ENCODE peak calls at places on chromosomes 5 and 9, in nine cellular contexts. M, K, S, E, C, P, I, B and U are unnamed samples. For H3K4me1 and H3K9me3, the result is how much of the 10 kb centered on the place peaks cover.

GRCh38 chr5:177117441-177118045 is 16.0 kb upstream of the NSD1 start:
- DNase-seq in M (no peak), K (no peak), S (no peak), E (no peak), C (no peak), P (no peak), I (no peak), B (no peak), U (no peak)

GRCh38 chr5:81755320-81755719 is 4.4 kb upstream of the SSBP2 start:
- DNase-seq in M (peak), K (peak), S (peak), E (no peak), C (peak), P (no peak), I (no peak), B (peak), U (no peak)

GRCh38 chr5:119267958-119268386 is 87.8 kb upstream of the TNFAIP8 start:
- DNase-seq in M (peak), K (peak), S (peak), E (peak), C (peak), P (peak), I (peak), B (peak), U (peak)

GRCh38 chr5:178120661-178121357 is 7.5 kb downstream of the N4BP3 start:
- DNase-seq in M (no peak), K (peak), S (no peak), E (peak), C (peak), P (peak), I (peak), B (peak), U (peak)

GRCh38 chr9:18906656-18907395 is 126.2 kb downstream of the SAXO1 start:
- DNase-seq in M (no peak), K (no peak), S (no peak), E (no peak), C (no peak), P (no peak), I (peak), B (peak), U (no peak)

GRCh38 chr9:129841071-129841470 is 5.8 kb downstream of the USP20 start:
- DNase-seq in M (no peak), K (no peak), S (no peak), E (no peak), C (no peak), P (no peak), I (no peak), B (no peak), U (no peak)

GRCh38 chr5:100479079-100479688 is 56.0 kb upstream of the FAM174A start:
- DNase-seq in M (peak), K (peak), S (no peak), E (no peak), C (peak), P (no peak), I (no peak), B (peak), U (peak)

GRCh38 chr9:71249729-71250317 is 128.4 kb upstream of the TRPM3 start:
- DNase-seq in M (peak), K (peak), S (peak), E (no peak), C (no peak), P (peak), I (no peak), B (peak), U (no peak)

GRCh38 chr5:178831049-178831448 is 28.7 kb upstream of the ZNF354B start:
- DNase-seq in M (no peak), K (peak), S (no peak), E (no peak), C (peak), P (no peak), I (no peak), B (no peak), U (no peak)

GRCh38 chr5:73135429-73136276 is 15.3 kb downstream of the TMEM171 start:
- DNase-seq in M (no peak), K (peak), S (no peak), E (no peak), C (peak), P (peak), I (no peak), B (peak), U (peak)

GRCh38 chr9:5762421-5762820 is 70.5 kb downstream of the ERMP1 start:
- DNase-seq in M (no peak), K (no peak), S (no peak), E (no peak), C (no peak), P (no peak), I (no peak), B (no peak), U (no peak)

GRCh38 chr5:102036927-102037326 is 259.2 kb downstream of the SLCO4C1 start:
- DNase-seq in M (no peak), K (no peak), S (no peak), E (no peak), C (no peak), P (no peak), I (no peak), B (no peak), U (no peak)

GRCh38 chr5:150148408-150148927 is 7.2 kb downstream of the PDGFRB start:
- DNase-seq in M (no peak), K (no peak), S (no peak), E (no peak), C (no peak), P (no peak), I (no peak), B (no peak), U (no peak)

GRCh38 chr9:136977223-136978072 is at the start of gene PTGDS:
- DNase-seq in M (no peak), K (no peak), S (no peak), E (no peak), C (no peak), P (no peak), I (no peak), B (peak), U (no peak)

GRCh38 chr5:172311605-172312004 is 28.0 kb upstream of the UBTD2 start:
- DNase-seq in M (no peak), K (peak), S (no peak), E (no peak), C (no peak), P (no peak), I (no peak), B (no peak), U (no peak)

GRCh38 chr5:27234916-27235315 is 196.5 kb upstream of the CDH9 start:
- DNase-seq in M (no peak), K (no peak), S (no peak), E (no peak), C (no peak), P (no peak), I (no peak), B (no peak), U (no peak)

GRCh38 chr9:134418986-134419683 is 92.9 kb downstream of the RXRA start:
- DNase-seq in M (no peak), K (no peak), S (no peak), E (no peak), C (no peak), P (no peak), I (no peak), B (no peak), U (no peak)

GRCh38 chr9:123453904-123454321 is 97.9 kb downstream of the CRB2 start:
- DNase-seq in M (no peak), K (no peak), S (no peak), E (no peak), C (no peak), P (no peak), I (no peak), B (no peak), U (no peak)

GRCh38 chr5:373710-374602 is 52.4 kb downstream of the AHRR start:
- DNase-seq in M (no peak), K (peak), S (no peak), E (peak), C (peak), P (peak), I (peak), B (peak), U (peak)

GRCh38 chr5:33994845-33995244 is 10.4 kb upstream of the SLC45A2 start:
- DNase-seq in M (no peak), K (no peak), S (no peak), E (no peak), C (no peak), P (no peak), I (no peak), B (peak), U (no peak)

GRCh38 chr5:60507687-60508086 is 192.3 kb downstream of the DEPDC1B start:
- DNase-seq in M (no peak), K (no peak), S (no peak), E (no peak), C (no peak), P (no peak), I (no peak), B (peak), U (no peak)

GRCh38 chr9:120892748-120893584 is 16.0 kb upstream of the PHF19 start:
- DNase-seq in M (no peak), K (no peak), S (no peak), E (peak), C (no peak), P (peak), I (no peak), B (peak), U (peak)

GRCh38 chr5:1207555-1207954 is 6.2 kb downstream of the SLC6A19 start:
- DNase-seq in M (no peak), K (no peak), S (no peak), E (no peak), C (no peak), P (no peak), I (no peak), B (no peak), U (no peak)

GRCh38 chr9:134598884-134599245 is 42.7 kb upstream of the COL5A1 start:
- DNase-seq in M (no peak), K (no peak), S (no peak), E (no peak), C (no peak), P (no peak), I (no peak), B (no peak), U (no peak)

GRCh38 chr5:69450116-69450515 is 35.2 kb downstream of the MARVELD2 start:
- DNase-seq in M (peak), K (peak), S (no peak), E (no peak), C (no peak), P (no peak), I (no peak), B (peak), U (no peak)

DNA sequence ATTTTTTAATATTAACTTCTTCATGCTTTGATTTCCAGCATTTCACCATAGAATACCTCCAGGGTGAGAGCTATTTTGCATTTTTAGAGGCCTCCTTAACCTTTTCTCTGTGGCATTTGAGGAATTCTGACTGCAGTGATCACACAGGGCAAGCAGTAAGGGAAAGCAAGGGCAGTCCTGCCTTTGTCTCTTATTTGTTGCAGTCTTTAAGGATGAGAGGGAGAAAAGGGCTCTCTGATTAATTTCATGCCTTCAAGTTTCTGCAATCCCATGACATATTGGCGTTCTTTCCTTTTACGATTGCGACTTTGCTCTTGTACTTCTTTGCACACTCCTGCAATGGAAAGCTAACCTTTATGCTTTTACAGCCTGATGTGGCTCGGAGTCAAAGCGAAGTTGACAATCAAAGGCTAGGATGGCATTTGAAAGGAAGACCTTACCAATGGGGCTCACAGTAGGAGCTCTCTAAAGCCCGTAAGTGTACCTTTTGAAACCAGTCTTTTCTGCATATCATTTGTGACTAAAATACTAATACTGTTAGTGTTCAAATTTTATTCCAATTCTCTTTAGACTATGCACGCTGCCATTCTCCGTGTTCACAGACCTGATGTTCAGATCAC is 698.4 kb downstream of the DNAH5 start:
- DNase-seq in M (no peak), K (peak), S (no peak), E (no peak), C (peak), P (no peak), I (no peak), B (no peak), U (no peak)
- H3K4me1 ChIP-seq in M (under half), K (under half), S (under half), E (under half), C (under half), P (under half), I (under half), B (under half), U (under half)

GRCh38 chr9:4287886-4288588 is 11.8 kb downstream of the GLIS3 start:
- DNase-seq in M (no peak), K (no peak), S (no peak), E (no peak), C (no peak), P (no peak), I (peak), B (no peak), U (no peak)
- H3K27ac ChIP-seq in M (no peak), K (no peak), S (no peak), E (no peak), C (no peak), P (no peak), I (no peak), B (no peak), U (no peak)

DNA sequence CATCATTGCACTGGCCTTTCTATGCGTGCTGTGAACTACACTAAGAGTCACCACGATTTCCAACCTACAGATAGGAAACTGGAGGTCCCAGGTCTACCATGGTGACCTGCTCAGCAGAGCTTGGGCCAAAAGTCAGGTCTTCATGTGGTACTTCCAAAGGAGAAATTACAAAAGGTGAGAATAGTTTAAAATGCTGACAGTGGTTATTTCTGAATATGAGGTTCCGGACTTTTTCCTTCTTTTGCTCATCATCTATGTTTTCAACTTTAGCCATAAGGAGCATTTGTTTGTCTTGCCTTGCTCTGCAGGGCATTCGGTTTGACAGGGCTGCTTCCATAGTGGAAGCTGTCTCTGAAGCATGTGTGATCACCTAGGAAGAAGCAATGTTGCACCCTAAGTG is 282.1 kb upstream of the IRX1 start:
- DNase-seq in M (no peak), K (no peak), S (no peak), E (no peak), C (no peak), P (no peak), I (no peak), B (no peak), U (no peak)
- H3K9me3 ChIP-seq in M (under half), K (under half), S (under half), E (under half), C (under half), P (under half), I (under half), B (under half), U (under half)

GRCh38 chr9:132226571-132227430 is 64.9 kb downstream of the NTNG2 start:
- DNase-seq in M (no peak), K (no peak), S (no peak), E (no peak), C (no peak), P (no peak), I (no peak), B (no peak), U (no peak)
- H3K4me1 ChIP-seq in M (under half), K (under half), S (under half), E (under half), C (under half), P (under half), I (under half), B (under half), U (under half)